ENCODE peak calls at places on chromosomes 7 and 10, in seven cellular contexts. One of them, this sample, is unnamed.

GRCh38 chr7:114368492-114368891 is 46.1 kb upstream of the FOXP2 start:
- DNase-seq in GM23248: no peak
- DNase-seq in activated CD4-positive, alpha-beta memory T cell treated with anti-CD3 and anti-CD28 coated beads for 36 hours: no peak
- DNase-seq in dermis microvascular lymphatic vessel endothelial cell: no peak
- DNase-seq in NCI-H1694: no peak
- DNase-seq in cardiac fibroblast: no peak
- DNase-seq in coronary artery: no peak
- DNase-seq in this sample: no peak

GRCh38 chr7:42159150-42159549 is 77.9 kb downstream of the GLI3 start:
- DNase-seq in GM23248: peak; percentile 40
- DNase-seq in activated CD4-positive, alpha-beta memory T cell treated with anti-CD3 and anti-CD28 coated beads for 36 hours: no peak
- DNase-seq in dermis microvascular lymphatic vessel endothelial cell: no peak
- DNase-seq in NCI-H1694: no peak
- DNase-seq in cardiac fibroblast: no peak
- DNase-seq in coronary artery: no peak
- DNase-seq in this sample: no peak

GRCh38 chr10:15433850-15434537 is 62.9 kb upstream of the FAM171A1 start:
- DNase-seq in GM23248: peak; percentile 67
- DNase-seq in activated CD4-positive, alpha-beta memory T cell treated with anti-CD3 and anti-CD28 coated beads for 36 hours: peak; percentile 14
- DNase-seq in dermis microvascular lymphatic vessel endothelial cell: peak; percentile 49
- DNase-seq in NCI-H1694: peak; percentile 45
- DNase-seq in cardiac fibroblast: peak; percentile 73
- DNase-seq in coronary artery: no peak
- DNase-seq in this sample: no peak

GRCh38 chr7:29284586-29285450 is 90.2 kb downstream of the CHN2 start:
- DNase-seq in GM23248: no peak
- DNase-seq in activated CD4-positive, alpha-beta memory T cell treated with anti-CD3 and anti-CD28 coated beads for 36 hours: no peak
- DNase-seq in dermis microvascular lymphatic vessel endothelial cell: no peak
- DNase-seq in NCI-H1694: no peak
- DNase-seq in cardiac fibroblast: no peak
- DNase-seq in coronary artery: no peak
- DNase-seq in this sample: no peak

GRCh38 chr10:722281-723060 is 33.0 kb upstream of the DIP2C start:
- DNase-seq in GM23248: no peak
- DNase-seq in activated CD4-positive, alpha-beta memory T cell treated with anti-CD3 and anti-CD28 coated beads for 36 hours: no peak
- DNase-seq in dermis microvascular lymphatic vessel endothelial cell: no peak
- DNase-seq in NCI-H1694: no peak
- DNase-seq in cardiac fibroblast: no peak
- DNase-seq in coronary artery: no peak
- DNase-seq in this sample: no peak

GRCh38 chr10:49690673-49691356 is 11.4 kb downstream of the C10orf53 start:
- DNase-seq in GM23248: peak; percentile 57
- DNase-seq in activated CD4-positive, alpha-beta memory T cell treated with anti-CD3 and anti-CD28 coated beads for 36 hours: no peak
- DNase-seq in dermis microvascular lymphatic vessel endothelial cell: no peak
- DNase-seq in NCI-H1694: no peak
- DNase-seq in cardiac fibroblast: no peak
- DNase-seq in coronary artery: no peak
- DNase-seq in this sample: no peak

GRCh38 chr10:127196227-127196954 is at the start of gene INSYN2A:
- DNase-seq in GM23248: peak; percentile 70
- DNase-seq in activated CD4-positive, alpha-beta memory T cell treated with anti-CD3 and anti-CD28 coated beads for 36 hours: no peak
- DNase-seq in dermis microvascular lymphatic vessel endothelial cell: no peak
- DNase-seq in NCI-H1694: no peak
- DNase-seq in cardiac fibroblast: peak; percentile 58
- DNase-seq in coronary artery: no peak
- DNase-seq in this sample: no peak

GRCh38 chr10:97445357-97445721 is 467 bp downstream of the EXOSC1 start:
- DNase-seq in GM23248: no peak
- DNase-seq in activated CD4-positive, alpha-beta memory T cell treated with anti-CD3 and anti-CD28 coated beads for 36 hours: no peak
- DNase-seq in dermis microvascular lymphatic vessel endothelial cell: no peak
- DNase-seq in NCI-H1694: no peak
- DNase-seq in cardiac fibroblast: no peak
- DNase-seq in coronary artery: no peak
- DNase-seq in this sample: no peak

GRCh38 chr10:110794808-110795207 is 76.9 kb upstream of the PDCD4 start:
- DNase-seq in GM23248: no peak
- DNase-seq in activated CD4-positive, alpha-beta memory T cell treated with anti-CD3 and anti-CD28 coated beads for 36 hours: no peak
- DNase-seq in dermis microvascular lymphatic vessel endothelial cell: no peak
- DNase-seq in NCI-H1694: no peak
- DNase-seq in cardiac fibroblast: no peak
- DNase-seq in coronary artery: no peak
- DNase-seq in this sample: no peak

GRCh38 chr10:31958849-31959248 is 30.2 kb upstream of the ARHGAP12 start:
- DNase-seq in GM23248: no peak
- DNase-seq in activated CD4-positive, alpha-beta memory T cell treated with anti-CD3 and anti-CD28 coated beads for 36 hours: no peak
- DNase-seq in dermis microvascular lymphatic vessel endothelial cell: no peak
- DNase-seq in NCI-H1694: no peak
- DNase-seq in cardiac fibroblast: no peak
- DNase-seq in coronary artery: no peak
- DNase-seq in this sample: no peak

GRCh38 chr7:121525155-121525819 is 129.2 kb upstream of the FAM3C start:
- DNase-seq in GM23248: no peak
- DNase-seq in activated CD4-positive, alpha-beta memory T cell treated with anti-CD3 and anti-CD28 coated beads for 36 hours: no peak
- DNase-seq in dermis microvascular lymphatic vessel endothelial cell: no peak
- DNase-seq in NCI-H1694: no peak
- DNase-seq in cardiac fibroblast: no peak
- DNase-seq in coronary artery: no peak
- DNase-seq in this sample: no peak

GRCh38 chr7:130960208-130960988 is 226.4 kb upstream of the KLF14 start:
- DNase-seq in GM23248: peak; percentile 100
- DNase-seq in activated CD4-positive, alpha-beta memory T cell treated with anti-CD3 and anti-CD28 coated beads for 36 hours: peak; percentile 63
- DNase-seq in dermis microvascular lymphatic vessel endothelial cell: no peak
- DNase-seq in NCI-H1694: no peak
- DNase-seq in cardiac fibroblast: peak; percentile 100
- DNase-seq in coronary artery: no peak
- DNase-seq in this sample: no peak